ENCODE peak calls at places on chromosomes 13 and 19, in nine cellular contexts. Q is mucosa of gallbladder, Y is HCT116, Z is left kidney, J is activated T-cell treated with anti-CD3 and anti-CD28 coated beads for 4 hours, N is A172, V is aorta, P is nucleus accumbens, B is glutamatergic neuron. G is an unnamed sample.

GRCh38 chr13:65555973-65556372 is 1674.2 kb downstream of the PCDH9 start:
- DNase-seq in Y (no peak), N (no peak), B (no peak), P (no peak), Z (no peak), Q (no peak), J (no peak), V (no peak), G (no peak)

GRCh38 chr13:61684976-61685682 is 269.5 kb upstream of the PCDH20 start:
- DNase-seq in P (no peak), Y (no peak), N (no peak), V (peak), B (no peak), Z (no peak), J (no peak), Q (no peak), G (no peak)

GRCh38 chr19:52748336-52748950 is 13.6 kb upstream of the ZNF611 start:
- DNase-seq in Y (no peak), N (peak), B (no peak), J (no peak), Q (no peak), P (no peak), Z (peak), V (no peak), G (peak)

GRCh38 chr13:25494708-25495411 is 123.1 kb downstream of the ATP8A2 start:
- DNase-seq in V (no peak), Z (no peak), B (no peak), Q (no peak), J (no peak), P (no peak), Y (no peak), N (no peak), G (no peak)

GRCh38 chr19:51525731-51526130 is 5.7 kb downstream of the SIGLEC6 start:
- DNase-seq in P (no peak), N (no peak), Z (peak), J (no peak), Q (no peak), Y (no peak), V (no peak), B (no peak), G (no peak)

GRCh38 chr13:27306364-27306763 is 35.7 kb downstream of the RASL11A start:
- DNase-seq in Y (no peak), Z (no peak), J (no peak), V (no peak), P (no peak), N (no peak), Q (no peak), B (no peak), G (no peak)

GRCh38 chr13:20547479-20547908 is 19.5 kb upstream of the IFT88 start:
- DNase-seq in B (no peak), V (no peak), N (no peak), Q (peak), Y (no peak), Z (no peak), J (no peak), P (no peak), G (no peak)

GRCh38 chr13:50403311-50403710 is 388.1 kb downstream of the KCNRG start:
- DNase-seq in Y (no peak), P (no peak), V (no peak), J (no peak), B (no peak), Q (peak), Z (no peak), N (no peak), G (no peak)

GRCh38 chr13:65855276-65855675 is 1374.9 kb downstream of the PCDH9 start:
- DNase-seq in V (no peak), N (no peak), P (no peak), B (no peak), Q (no peak), J (no peak), Z (no peak), Y (no peak), G (no peak)

GRCh38 chr13:99176309-99177276 is 24.1 kb upstream of the UBAC2 start:
- DNase-seq in B (peak), V (peak), P (peak), Q (peak), N (peak), J (peak), Z (peak), Y (peak), G (peak)

GRCh38 chr13:112924365-112924764 is 44.6 kb upstream of the MCF2L start:
- DNase-seq in Z (no peak), Y (no peak), J (no peak), N (no peak), P (no peak), B (no peak), Q (no peak), V (no peak), G (no peak)

GRCh38 chr19:11100064-11100463 is 10.8 kb downstream of the LDLR start:
- DNase-seq in Y (no peak), P (no peak), Z (no peak), N (no peak), B (no peak), Q (no peak), V (no peak), J (no peak), G (no peak)

GRCh38 chr19:39974377-39975155 is 3.6 kb downstream of the PSMC4 start:
- DNase-seq in B (no peak), Z (no peak), J (no peak), Y (no peak), V (no peak), N (no peak), Q (no peak), P (no peak), G (no peak)

GRCh38 chr19:55118401-55118991 is 1.1 kb upstream of the PPP1R12C start:
- DNase-seq in B (peak), Z (peak), V (no peak), Y (no peak), N (no peak), J (no peak), P (peak), Q (peak), G (no peak)

GRCh38 chr19:2149980-2150793 is 1.2 kb downstream of the AP3D1 start:
- DNase-seq in J (no peak), N (no peak), Z (peak), Q (no peak), B (no peak), V (no peak), Y (no peak), P (no peak), G (no peak)

GRCh38 chr19:1151037-1151716 is 22.9 kb downstream of the SBNO2 start:
- DNase-seq in Z (no peak), J (no peak), Y (no peak), Q (no peak), B (no peak), N (no peak), V (no peak), P (no peak), G (no peak)

GRCh38 chr19:56707821-56708220 is 36.3 kb upstream of the ZNF835 start:
- DNase-seq in Y (no peak), B (no peak), Q (no peak), N (no peak), V (no peak), Z (no peak), P (peak), J (no peak), G (no peak)

GRCh38 chr19:54373781-54374266 is 9.1 kb upstream of the LAIR1 start:
- DNase-seq in J (no peak), Y (no peak), N (no peak), Z (no peak), Q (no peak), V (no peak), B (no peak), P (no peak), G (no peak)

GRCh38 chr13:97205971-97206370 is 16.2 kb upstream of the MBNL2 start:
- DNase-seq in N (peak), Z (no peak), J (no peak), Q (no peak), Y (no peak), V (no peak), P (no peak), B (no peak), G (no peak)

GRCh38 chr13:39524795-39525194 is 78.2 kb downstream of the LHFPL6 start:
- DNase-seq in P (no peak), N (no peak), Q (no peak), Y (no peak), B (no peak), Z (no peak), V (no peak), J (no peak), G (no peak)

GRCh38 chr19:38699027-38699346 is 45.3 kb downstream of the CAPN12 start:
- DNase-seq in Z (no peak), P (no peak), V (no peak), J (peak), Q (no peak), B (no peak), Y (no peak), N (no peak), G (no peak)

GRCh38 chr13:46062190-46062589 is 9.6 kb upstream of the ZC3H13 start:
- DNase-seq in N (no peak), P (no peak), Q (no peak), Z (no peak), V (no peak), B (no peak), Y (no peak), J (no peak), G (no peak)

GRCh38 chr13:26872444-26873173 is 112.0 kb upstream of the GPR12 start:
- DNase-seq in Z (peak), Q (peak), V (no peak), B (peak), J (peak), P (peak), N (peak), Y (peak), G (peak)

GRCh38 chr19:46303702-46304397 is 7.0 kb downstream of the HIF3A start:
- DNase-seq in B (peak), J (no peak), Y (peak), N (no peak), Z (peak), V (no peak), Q (peak), P (peak), G (no peak)

GRCh38 chr19:58577581-58578429 is 4.7 kb upstream of the MZF1 start:
- DNase-seq in J (no peak), V (peak), Z (no peak), P (no peak), Y (no peak), Q (peak), N (no peak), B (no peak), G (no peak)

GRCh38 chr13:42255854-42256253 is 16.1 kb upstream of the AKAP11 start:
- DNase-seq in V (no peak), Y (no peak), Q (no peak), B (no peak), N (no peak), P (no peak), Z (no peak), J (no peak), G (no peak)

GRCh38 chr13:71621152-71622124 is 245.6 kb downstream of the DACH1 start:
- DNase-seq in Q (no peak), V (no peak), J (no peak), P (no peak), Z (peak), B (no peak), N (no peak), Y (no peak), G (no peak)

GRCh38 chr19:12946092-12946845 is 607 bp downstream of the RAD23A start:
- DNase-seq in J (no peak), P (no peak), Z (peak), Q (peak), Y (peak), B (peak), V (peak), N (peak), G (no peak)

GRCh38 chr13:48896312-48896711 is 79.4 kb upstream of the FNDC3A start:
- DNase-seq in Q (no peak), Y (no peak), N (peak), J (no peak), V (no peak), B (no peak), P (no peak), Z (no peak), G (no peak)

GRCh38 chr13:110634558-110634957 is 19.2 kb downstream of the NAXD start:
- DNase-seq in J (no peak), P (no peak), Y (peak), B (no peak), N (peak), Q (no peak), Z (no peak), V (no peak), G (no peak)

GRCh38 chr19:2394669-2395292 is 32.6 kb downstream of the TIMM13 start:
- DNase-seq in J (no peak), V (no peak), Q (peak), B (no peak), Y (no peak), N (no peak), Z (no peak), P (no peak), G (peak)